ENCODE peak calls at places on chromosomes 6 and 20, in five cellular contexts. A, J, W, Y and R are unnamed samples.

GRCh38 chr20:49479785-49480184 is 2.7 kb downstream of the KCNB1 start:
- DNase-seq in A (no peak), J (no peak), W (no peak), Y (no peak), R (no peak)

GRCh38 chr6:149938571-149939462 is 3.0 kb upstream of the ULBP2 start:
- DNase-seq in A (no peak), J (no peak), W (no peak), Y (no peak), R (no peak)

GRCh38 chr6:157561037-157561790 is 180.2 kb downstream of the ZDHHC14 start:
- DNase-seq in A (no peak), J (no peak), W (no peak), Y (no peak), R (no peak)

GRCh38 chr6:13494137-13494536 is 6.7 kb upstream of the GFOD1 start:
- DNase-seq in A (no peak), J (no peak), W (no peak), Y (no peak), R (no peak)

GRCh38 chr6:58113960-58114359 is 796.5 kb downstream of the PRIM2 start:
- DNase-seq in A (no peak), J (no peak), W (no peak), Y (peak), R (no peak)

GRCh38 chr6:34730006-34730405 is 27.3 kb upstream of the SNRPC start:
- DNase-seq in A (no peak), J (no peak), W (no peak), Y (no peak), R (peak)

GRCh38 chr20:47276856-47277541 is 79.5 kb downstream of the ZMYND8 start:
- DNase-seq in A (no peak), J (peak), W (no peak), Y (no peak), R (peak)

GRCh38 chr6:73566954-73567591 is 46.2 kb upstream of the EEF1A1 start:
- DNase-seq in A (no peak), J (peak), W (no peak), Y (no peak), R (peak)

GRCh38 chr6:106512958-106513480 is 116.3 kb downstream of the RTN4IP1 start:
- DNase-seq in A (no peak), J (no peak), W (no peak), Y (no peak), R (no peak)

GRCh38 chr6:64010010-64010409 is 374.4 kb downstream of the PHF3 start:
- DNase-seq in A (no peak), J (no peak), W (no peak), Y (no peak), R (no peak)

GRCh38 chr6:158518196-158519127 is 41.4 kb upstream of the TMEM181 start:
- DNase-seq in A (peak), J (peak), W (no peak), Y (peak), R (peak)

GRCh38 chr6:56293756-56294155 is 46.4 kb upstream of the COL21A1 start:
- DNase-seq in A (no peak), J (no peak), W (no peak), Y (no peak), R (no peak)

GRCh38 chr6:3001773-3002293 is 2.1 kb downstream of the NQO2 start:
- DNase-seq in A (peak), J (peak), W (no peak), Y (peak), R (peak)

GRCh38 chr6:75065524-75065923 is 140.3 kb downstream of the COL12A1 start:
- DNase-seq in A (no peak), J (peak), W (no peak), Y (peak), R (peak)

GRCh38 chr20:8373579-8373978 is 241.5 kb downstream of the PLCB1 start:
- DNase-seq in A (no peak), J (no peak), W (no peak), Y (no peak), R (no peak)

GRCh38 chr6:141598487-141598886 is 534.2 kb upstream of the GJE1 start:
- DNase-seq in A (no peak), J (peak), W (no peak), Y (no peak), R (peak)

GRCh38 chr20:13813910-13814309 is 29.1 kb downstream of the NDUFAF5 start:
- DNase-seq in A (no peak), J (no peak), W (no peak), Y (no peak), R (no peak)

GRCh38 chr6:30687659-30688431 is 1.4 kb upstream of the PPP1R18 start:
- DNase-seq in A (no peak), J (peak), W (no peak), Y (no peak), R (peak)

GRCh38 chr6:53287336-53288225 is 61.2 kb downstream of the ELOVL5 start:
- DNase-seq in A (no peak), J (peak), W (no peak), Y (no peak), R (peak)

GRCh38 chr6:133705071-133705470 is 183.8 kb upstream of the TCF21 start:
- DNase-seq in A (no peak), J (peak), W (no peak), Y (no peak), R (peak)

GRCh38 chr20:63955281-63955845 is 853 bp downstream of the UCKL1 start:
- DNase-seq in A (no peak), J (peak), W (no peak), Y (peak), R (peak)

GRCh38 chr6:27295301-27296079 is 16.6 kb downstream of the POM121L2 start:
- DNase-seq in A (peak), J (peak), W (no peak), Y (no peak), R (peak)

GRCh38 chr6:35093118-35093445 is 48.1 kb downstream of the TCP11 start:
- DNase-seq in A (peak), J (no peak), W (no peak), Y (no peak), R (no peak)

GRCh38 chr6:113949499-113949898 is 21.4 kb downstream of the HDAC2 start:
- DNase-seq in A (no peak), J (no peak), W (no peak), Y (no peak), R (no peak)

GRCh38 chr6:14817068-14817467 is 428.8 kb upstream of the JARID2 start:
- DNase-seq in A (no peak), J (no peak), W (no peak), Y (no peak), R (no peak)

GRCh38 chr6:106739387-106739786 is 110.0 kb downstream of the QRSL1 start:
- DNase-seq in A (peak), J (no peak), W (no peak), Y (no peak), R (no peak)

GRCh38 chr20:23061713-23062561 is 12.5 kb upstream of the THBD start:
- DNase-seq in A (no peak), J (peak), W (no peak), Y (no peak), R (peak)

GRCh38 chr6:65979120-65979519 is 272.1 kb upstream of the EYS start:
- DNase-seq in A (no peak), J (no peak), W (no peak), Y (no peak), R (no peak)

GRCh38 chr6:167855825-167856425 is 29.2 kb downstream of the AFDN start:
- DNase-seq in A (no peak), J (peak), W (no peak), Y (no peak), R (peak)

GRCh38 chr6:74320076-74320475 is 624.1 kb downstream of the CD109 start:
- DNase-seq in A (no peak), J (no peak), W (no peak), Y (no peak), R (no peak)